ENCODE peak calls at places on chromosomes 16 and 17, in nine cellular contexts. H is upper lobe of right lung; Z is cardiac muscle cell; C is lung microvascular endothelial cell; G is stimulated activated CD4-positive, alpha-beta T cell treated with anti-CD3 and anti-CD28 coated beads, Interleukin-15, amount 100 ng/mL, for 1 hour; I is stimulated activated CD8-positive, alpha-beta memory T cell treated with anti-CD3 and anti-CD28 coated beads, Interleukin-15, amount 100 ng/mL, for 4 hours; E is stimulated activated naive B cell treated with anti-CD40 and anti-IgM and Interleukin-4, amounts not matched to agents 10 μg/mL and 1 μg/mL and 100 μg/mL, for 72 hours; Y is A549; F is OCI-LY7. S is an unnamed sample.
A peak's percentile ranks its signal among the peaks of the same experiment; 100 is the strongest.

GRCh38 chr17:32350662-32351418 is 883 bp downstream of the ZNF207 start:
- DNase-seq in H (no peak), Z (peak; percentile 45), C (peak; percentile 66), G (no peak), I (no peak), E (peak; percentile 8), Y (peak; percentile 79), F (peak; percentile 72), S (peak; percentile 26)

GRCh38 chr17:39151680-39152058 is 232 bp upstream of the PLXDC1 start:
- DNase-seq in H (peak; percentile 65), Z (no peak), C (no peak), G (no peak), I (no peak), E (no peak), Y (no peak), F (no peak), S (no peak)

GRCh38 chr17:40316571-40317344 is 7.8 kb downstream of the RARA start:
- DNase-seq in H (peak; percentile 85), Z (peak; percentile 82), C (peak; percentile 84), G (no peak), I (no peak), E (no peak), Y (peak; percentile 87), F (no peak), S (no peak)

GRCh38 chr17:60464343-60464742 is 42.1 kb downstream of the CHCT1 start:
- DNase-seq in H (no peak), Z (no peak), C (no peak), G (no peak), I (no peak), E (no peak), Y (no peak), F (no peak), S (no peak)

GRCh38 chr17:55845385-55845784 is 94.5 kb downstream of the PCTP start:
- DNase-seq in H (peak; percentile 74), Z (peak; percentile 79), C (peak; percentile 36), G (no peak), I (no peak), E (no peak), Y (peak; percentile 13), F (no peak), S (peak; percentile 46)

GRCh38 chr16:4866586-4866985 is 19.3 kb downstream of the UBN1 start:
- DNase-seq in H (no peak), Z (no peak), C (no peak), G (no peak), I (no peak), E (no peak), Y (no peak), F (no peak), S (no peak)

GRCh38 chr16:81457326-81458133 is 12.9 kb downstream of the CMIP start:
- DNase-seq in H (no peak), Z (no peak), C (no peak), G (no peak), I (no peak), E (peak; percentile 31), Y (peak; percentile 75), F (no peak), S (no peak)

GRCh38 chr16:79508294-79508693 is 92.2 kb downstream of the MAF start:
- DNase-seq in H (no peak), Z (no peak), C (no peak), G (no peak), I (no peak), E (no peak), Y (no peak), F (no peak), S (no peak)

GRCh38 chr16:27721548-27722265 is 171.8 kb downstream of the KATNIP start:
- DNase-seq in H (peak; percentile 57), Z (no peak), C (no peak), G (no peak), I (no peak), E (no peak), Y (no peak), F (no peak), S (no peak)

GRCh38 chr17:67194134-67194533 is 50.9 kb downstream of the HELZ start:
- DNase-seq in H (no peak), Z (peak; percentile 6), C (no peak), G (no peak), I (no peak), E (no peak), Y (peak; percentile 70), F (no peak), S (no peak)

GRCh38 chr17:60971515-60972369 is 294.1 kb downstream of the BCAS3 start:
- DNase-seq in H (no peak), Z (peak; percentile 64), C (peak; percentile 68), G (no peak), I (no peak), E (peak; percentile 4), Y (peak; percentile 73), F (peak; percentile 25), S (peak; percentile 39)

GRCh38 chr16:9840761-9841665 is 341.2 kb downstream of the GRIN2A start:
- DNase-seq in H (no peak), Z (no peak), C (no peak), G (no peak), I (no peak), E (no peak), Y (no peak), F (no peak), S (no peak)

GRCh38 chr16:53509906-53510703 is 7.1 kb upstream of the AKTIP start:
- DNase-seq in H (peak; percentile 78), Z (peak; percentile 79), C (peak; percentile 84), G (peak; percentile 22), I (no peak), E (no peak), Y (peak; percentile 64), F (peak; percentile 60), S (peak; percentile 47)

GRCh38 chr16:15440852-15441251 is 6.5 kb downstream of the BMERB1 start:
- DNase-seq in H (no peak), Z (no peak), C (no peak), G (no peak), I (no peak), E (no peak), Y (peak; percentile 86), F (no peak), S (peak; percentile 13)

GRCh38 chr17:6639651-6640535 is 618 bp downstream of the KIAA0753 start:
- DNase-seq in H (peak; percentile 82), Z (peak; percentile 66), C (peak; percentile 29), G (no peak), I (no peak), E (no peak), Y (peak; percentile 43), F (peak; percentile 53), S (peak; percentile 45)

GRCh38 chr16:1164382-1164781 is 11.5 kb downstream of the CACNA1H start:
- DNase-seq in H (no peak), Z (no peak), C (no peak), G (no peak), I (no peak), E (no peak), Y (no peak), F (no peak), S (no peak)

GRCh38 chr16:24925163-24925562 is 79.4 kb downstream of the SLC5A11 start:
- DNase-seq in H (no peak), Z (no peak), C (no peak), G (no peak), I (no peak), E (no peak), Y (no peak), F (no peak), S (no peak)

GRCh38 chr16:53881371-53881770 is 177.4 kb downstream of the FTO start:
- DNase-seq in H (no peak), Z (no peak), C (no peak), G (no peak), I (no peak), E (no peak), Y (peak; percentile 74), F (no peak), S (no peak)

GRCh38 chr17:62601438-62601837 is 26.0 kb upstream of the MRC2 start:
- DNase-seq in H (no peak), Z (no peak), C (no peak), G (no peak), I (no peak), E (no peak), Y (no peak), F (no peak), S (no peak)

GRCh38 chr17:3667366-3668278 is 756 bp downstream of the TAX1BP3 start:
- DNase-seq in H (peak; percentile 95), Z (peak; percentile 91), C (peak; percentile 92), G (no peak), I (no peak), E (no peak), Y (peak; percentile 90), F (no peak), S (no peak)

GRCh38 chr17:15262291-15263205 is 2.6 kb downstream of the PMP22 start:
- DNase-seq in H (peak; percentile 87), Z (peak; percentile 57), C (peak; percentile 75), G (no peak), I (no peak), E (no peak), Y (peak; percentile 98), F (no peak), S (peak; percentile 22)

GRCh38 chr16:85417156-85417860 is 195.8 kb upstream of the GSE1 start:
- DNase-seq in H (peak; percentile 44), Z (no peak), C (no peak), G (no peak), I (no peak), E (no peak), Y (no peak), F (peak; percentile 20), S (no peak)

GRCh38 chr17:61635913-61636432 is 45.0 kb upstream of the NACA2 start:
- DNase-seq in H (no peak), Z (peak; percentile 39), C (peak; percentile 77), G (peak; percentile 4), I (no peak), E (peak; percentile 20), Y (peak; percentile 66), F (peak; percentile 70), S (peak; percentile 55)

GRCh38 chr17:27549251-27549919 is 81.6 kb upstream of the LGALS9 start:
- DNase-seq in H (no peak), Z (no peak), C (no peak), G (no peak), I (no peak), E (no peak), Y (no peak), F (no peak), S (no peak)

GRCh38 chr17:58677204-58677880 is 14.5 kb downstream of the TEX14 start:
- DNase-seq in H (no peak), Z (no peak), C (no peak), G (no peak), I (no peak), E (no peak), Y (peak; percentile 16), F (no peak), S (no peak)

GRCh38 chr17:4332296-4332970 is 34.0 kb downstream of the UBE2G1 start:
- DNase-seq in H (no peak), Z (no peak), C (peak; percentile 71), G (no peak), I (no peak), E (no peak), Y (no peak), F (no peak), S (no peak)

GRCh38 chr16:47634126-47634525 is 173.0 kb downstream of the PHKB start:
- DNase-seq in H (no peak), Z (no peak), C (no peak), G (no peak), I (no peak), E (no peak), Y (peak; percentile 17), F (no peak), S (no peak)